ENCODE peak calls at places on chromosomes 16 and 17, in four cellular contexts. V, L, T and U are unnamed samples. For H3K36me3, the result is how much of the 10 kb centered on the place peaks cover.

GRCh38 chr16:85861095-85861825 is 37.7 kb upstream of the IRF8 start:
- DNase-seq in T (no peak), L (no peak), V (no peak), U (no peak)

GRCh38 chr16:69031877-69032301 is 73.6 kb upstream of the HAS3 start:
- DNase-seq in T (no peak), L (no peak), V (no peak), U (no peak)

GRCh38 chr17:28141333-28141732 is 98.9 kb downstream of the NLK start:
- DNase-seq in V (no peak), L (no peak), T (no peak), U (no peak)

GRCh38 chr17:78661092-78661770 is 84.0 kb upstream of the DNAH17 start:
- DNase-seq in T (peak), V (no peak), L (no peak), U (no peak)

GRCh38 chr17:19706791-19707727 is 9.3 kb downstream of the SLC47A2 start:
- DNase-seq in T (no peak), L (no peak), V (no peak), U (no peak)

GRCh38 chr17:2076461-2076984 is 21.6 kb downstream of the HIC1 start:
- DNase-seq in L (no peak), T (no peak), V (no peak), U (no peak)

GRCh38 chr16:7372095-7372494 is 39.5 kb downstream of the RBFOX1 start:
- DNase-seq in V (no peak), L (no peak), T (no peak), U (no peak)

GRCh38 chr17:82698065-82698973 is at the start of gene RAB40B:
- DNase-seq in L (peak), T (peak), V (peak), U (peak)

GRCh38 chr16:80691111-80691761 is 113.2 kb downstream of the CDYL2 start:
- DNase-seq in T (no peak), L (no peak), V (no peak), U (no peak)

GRCh38 chr16:24748242-24748641 is 18.8 kb downstream of the TNRC6A start:
- DNase-seq in L (no peak), T (peak), V (no peak), U (no peak)

GRCh38 chr17:6233339-6233738 is 163.2 kb downstream of the WSCD1 start:
- DNase-seq in L (no peak), T (no peak), V (no peak), U (no peak)

GRCh38 chr16:87144232-87144631 is 173.0 kb downstream of the C16orf95 start:
- DNase-seq in L (no peak), V (no peak), T (no peak), U (no peak)

GRCh38 chr17:71484546-71484945 is 636.3 kb upstream of the SOX9 start:
- DNase-seq in T (no peak), V (no peak), L (no peak), U (no peak)

GRCh38 chr17:79835470-79835899 is 3.8 kb downstream of the CBX4 start:
- DNase-seq in V (no peak), L (no peak), T (no peak), U (no peak)

GRCh38 chr16:90026135-90026534 is 6.9 kb upstream of the DBNDD1 start:
- DNase-seq in L (no peak), T (no peak), V (no peak), U (no peak)

GRCh38 chr16:89887243-89887642 is 13.9 kb downstream of the TCF25 start:
- DNase-seq in V (no peak), T (no peak), L (no peak), U (no peak)

GRCh38 chr16:74623214-74623842 is 16.4 kb upstream of the GLG1 start:
- DNase-seq in V (no peak), T (no peak), L (peak), U (peak)

GRCh38 chr16:4010225-4011158 is 105.8 kb downstream of the ADCY9 start:
- DNase-seq in T (no peak), L (no peak), V (no peak), U (no peak)

GRCh38 chr17:54992797-54993639 is 24.5 kb downstream of the STXBP4 start:
- DNase-seq in L (peak), T (no peak), V (no peak), U (peak)

GRCh38 chr17:70938311-70938710 is 769.0 kb downstream of the KCNJ2 start:
- DNase-seq in V (no peak), T (no peak), L (no peak), U (no peak)

GRCh38 chr17:40103082-40103741 is 2.8 kb upstream of the NR1D1 start:
- DNase-seq in L (no peak), V (no peak), T (no peak), U (no peak)

GRCh38 chr17:57566724-57567123 is 178.4 kb downstream of the CCDC182 start:
- DNase-seq in V (no peak), T (no peak), L (no peak), U (no peak)

GRCh38 chr16:29815032-29815721 is 775 bp upstream of the PAGR1 start:
- DNase-seq in V (peak), L (peak), T (peak), U (no peak)

GRCh38 chr17:57672205-57672632 is 72.9 kb downstream of the CCDC182 start:
- DNase-seq in L (no peak), V (peak), T (no peak), U (peak)

GRCh38 chr16:50244504-50245416 is 21.6 kb upstream of the ADCY7 start:
- DNase-seq in L (peak), T (no peak), V (no peak), U (no peak)

GRCh38 chr17:47733047-47733413 is at the start of gene TBX21:
- DNase-seq in V (peak), L (peak), T (peak), U (peak)

GRCh38 chr16:16033208-16033717 is 83.8 kb downstream of the ABCC1 start:
- DNase-seq in L (no peak), T (no peak), V (peak), U (peak)

GRCh38 chr17:76735586-76736348 is 1.4 kb downstream of the SRSF2 start:
- DNase-seq in T (no peak), V (no peak), L (peak), U (peak)

GRCh38 chr17:48754500-48755261 is 26.1 kb upstream of the HOXB13 start:
- DNase-seq in L (no peak), T (no peak), V (no peak), U (no peak)

GRCh38 chr16:72014675-72015074 is 6.1 kb downstream of the DHODH start:
- DNase-seq in V (no peak), T (no peak), L (no peak), U (no peak)
- H3K36me3 ChIP-seq in V (under half), T (under half), L (under half), U (half or more)

DNA sequence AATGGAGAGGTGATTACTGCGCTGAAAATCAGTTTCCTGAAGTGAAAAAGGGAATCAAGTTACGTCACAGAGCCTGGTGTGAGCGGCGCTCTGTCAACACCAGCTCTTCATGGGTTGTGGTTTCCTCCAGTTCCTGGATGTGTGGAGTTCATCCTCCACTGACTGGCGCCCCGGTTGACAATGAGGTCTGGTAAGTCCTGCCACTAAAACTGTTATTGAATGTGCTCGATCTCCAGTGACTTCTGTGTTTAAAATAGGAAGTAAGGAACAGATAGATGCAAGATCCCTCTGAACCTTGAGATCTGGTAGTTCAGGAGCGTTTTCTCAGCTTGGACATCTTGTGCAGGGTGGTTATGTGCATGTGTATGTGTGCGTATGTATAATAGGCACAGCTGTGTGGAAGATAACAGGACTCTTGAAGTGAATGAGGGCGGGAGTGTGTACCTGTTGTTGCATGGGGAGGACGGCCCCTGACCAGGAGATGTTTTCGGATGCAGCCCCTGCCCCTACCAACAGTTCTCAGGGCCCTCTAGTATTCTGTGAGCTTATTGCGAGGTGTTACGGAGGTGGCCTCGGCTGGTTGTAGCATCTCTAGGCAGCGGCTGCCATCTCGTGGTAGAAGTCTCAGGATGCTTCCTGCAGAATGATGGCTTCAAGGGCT is 22.0 kb upstream of the GOT2 start:
- DNase-seq in V (peak), L (peak), T (peak), U (peak)
- H3K4me3 ChIP-seq in V (no peak), L (peak), T (no peak), U (peak)

GRCh38 chr17:80919331-80920284 is 72.0 kb upstream of the CHMP6 start:
- DNase-seq in T (peak), V (no peak), L (no peak), U (no peak)

GRCh38 chr17:80913928-80914821 is 77.5 kb upstream of the CHMP6 start:
- DNase-seq in T (peak), V (no peak), L (peak), U (no peak)

GRCh38 chr17:80918731-80919130 is 72.9 kb upstream of the CHMP6 start:
- DNase-seq in T (peak), L (no peak), V (no peak), U (no peak)

GRCh38 chr17:80917716-80918560 is 73.7 kb upstream of the CHMP6 start:
- DNase-seq in L (no peak), V (no peak), T (peak), U (no peak)

GRCh38 chr17:80916246-80916645 is 75.4 kb upstream of the CHMP6 start:
- DNase-seq in L (no peak), T (no peak), V (no peak), U (no peak)
- H3K36me3 ChIP-seq in L (under half), T (under half), V (under half), U (half or more)

DNA sequence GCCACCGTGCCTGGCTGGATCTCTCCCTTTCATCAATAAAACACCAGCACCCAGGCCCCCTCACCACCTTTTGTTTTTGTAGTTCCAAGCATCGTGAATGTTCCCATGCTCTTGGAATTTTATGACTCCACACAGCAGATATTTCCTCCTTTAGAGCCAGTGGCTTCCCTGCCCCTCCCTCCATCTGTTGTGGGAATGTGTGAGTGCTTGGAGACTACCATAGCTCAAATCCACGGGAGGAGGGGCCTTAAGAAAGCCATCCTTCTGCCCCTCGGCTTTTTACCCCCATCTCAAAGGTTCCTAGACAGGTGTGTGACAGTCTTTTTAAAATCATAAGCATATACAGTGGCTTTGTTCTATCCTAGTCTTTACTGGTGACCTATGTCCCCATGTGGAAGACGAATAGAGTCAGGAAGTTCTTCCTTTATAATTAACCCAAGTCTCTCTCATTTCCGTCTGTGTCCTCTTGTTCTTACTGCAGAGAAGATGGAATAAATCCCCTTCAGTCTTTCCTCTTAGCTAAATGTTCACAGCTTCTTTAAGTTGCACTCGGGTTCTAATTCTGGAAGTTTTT is 47.3 kb downstream of the YPEL2 start:
- DNase-seq in T (peak), V (no peak), L (no peak), U (no peak)
- H3K4me3 ChIP-seq in T (no peak), V (no peak), L (no peak), U (no peak)